ENCODE peak calls at places on chromosomes 3 and 15, in seven cellular contexts. One of them, this sample, is unnamed.

GRCh38 chr3:78642471-78642870 is 1125.3 kb downstream of the ROBO1 start:
- DNase-seq in K562: no peak
- DNase-seq in HepG2: no peak
- DNase-seq in Panc1: no peak
- DNase-seq in GM12878: no peak
- DNase-seq in SK-N-SH: no peak
- DNase-seq in H1: no peak
- DNase-seq in this sample: no peak

GRCh38 chr15:88605507-88606436 is 15.4 kb upstream of the AEN start:
- DNase-seq in K562: peak; percentile 79
- DNase-seq in HepG2: no peak
- DNase-seq in Panc1: no peak
- DNase-seq in GM12878: no peak
- DNase-seq in SK-N-SH: peak; percentile 65
- DNase-seq in H1: peak; percentile 91
- DNase-seq in this sample: no peak

GRCh38 chr3:131658115-131658514 is 155.3 kb upstream of the MRPL3 start:
- DNase-seq in K562: no peak
- DNase-seq in HepG2: peak; percentile 4
- DNase-seq in Panc1: no peak
- DNase-seq in GM12878: no peak
- DNase-seq in SK-N-SH: no peak
- DNase-seq in H1: no peak
- DNase-seq in this sample: no peak

GRCh38 chr3:128491900-128492352 is 1.1 kb downstream of the GATA2 start:
- DNase-seq in K562: no peak
- DNase-seq in HepG2: no peak
- DNase-seq in Panc1: no peak
- DNase-seq in GM12878: no peak
- DNase-seq in SK-N-SH: no peak
- DNase-seq in H1: no peak
- DNase-seq in this sample: no peak

GRCh38 chr3:122700193-122700592 is 19.6 kb downstream of the PARP14 start:
- DNase-seq in K562: no peak
- DNase-seq in HepG2: no peak
- DNase-seq in Panc1: no peak
- DNase-seq in GM12878: no peak
- DNase-seq in SK-N-SH: no peak
- DNase-seq in H1: no peak
- DNase-seq in this sample: no peak

GRCh38 chr3:11737742-11738141 is 94.0 kb upstream of the VGLL4 start:
- DNase-seq in K562: no peak
- DNase-seq in HepG2: no peak
- DNase-seq in Panc1: no peak
- DNase-seq in GM12878: no peak
- DNase-seq in SK-N-SH: no peak
- DNase-seq in H1: no peak
- DNase-seq in this sample: no peak

GRCh38 chr3:9111349-9112265 is 137.8 kb downstream of the SRGAP3 start:
- DNase-seq in K562: peak; percentile 68
- DNase-seq in HepG2: no peak
- DNase-seq in Panc1: no peak
- DNase-seq in GM12878: no peak
- DNase-seq in SK-N-SH: no peak
- DNase-seq in H1: peak; percentile 95
- DNase-seq in this sample: no peak

GRCh38 chr3:53845103-53845880 is 927 bp downstream of the CHDH start:
- DNase-seq in K562: peak; percentile 27
- DNase-seq in HepG2: peak; percentile 47
- DNase-seq in Panc1: no peak
- DNase-seq in GM12878: no peak
- DNase-seq in SK-N-SH: no peak
- DNase-seq in H1: peak; percentile 79
- DNase-seq in this sample: peak; percentile 49

GRCh38 chr3:30623375-30623774 is 17.0 kb downstream of the TGFBR2 start:
- DNase-seq in K562: no peak
- DNase-seq in HepG2: no peak
- DNase-seq in Panc1: no peak
- DNase-seq in GM12878: no peak
- DNase-seq in SK-N-SH: no peak
- DNase-seq in H1: no peak
- DNase-seq in this sample: no peak

GRCh38 chr3:14143826-14144225 is 19.0 kb downstream of the TMEM43 start:
- DNase-seq in K562: no peak
- DNase-seq in HepG2: peak; percentile 70
- DNase-seq in Panc1: no peak
- DNase-seq in GM12878: no peak
- DNase-seq in SK-N-SH: no peak
- DNase-seq in H1: no peak
- DNase-seq in this sample: no peak

GRCh38 chr15:71680079-71680461 is 130.3 kb upstream of the NR2E3 start:
- DNase-seq in K562: no peak
- DNase-seq in HepG2: no peak
- DNase-seq in Panc1: no peak
- DNase-seq in GM12878: no peak
- DNase-seq in SK-N-SH: no peak
- DNase-seq in H1: no peak
- DNase-seq in this sample: no peak

GRCh38 chr3:108629974-108630373 is 40.5 kb downstream of the DZIP3 start:
- DNase-seq in K562: no peak
- DNase-seq in HepG2: no peak
- DNase-seq in Panc1: no peak
- DNase-seq in GM12878: no peak
- DNase-seq in SK-N-SH: no peak
- DNase-seq in H1: no peak
- DNase-seq in this sample: no peak

GRCh38 chr15:100861511-100861991 is 18.1 kb upstream of the ALDH1A3 start:
- DNase-seq in K562: no peak
- DNase-seq in HepG2: no peak
- DNase-seq in Panc1: no peak
- DNase-seq in GM12878: no peak
- DNase-seq in SK-N-SH: no peak
- DNase-seq in H1: no peak
- DNase-seq in this sample: no peak

GRCh38 chr15:50144342-50145120 is 25.5 kb upstream of the ATP8B4 start:
- DNase-seq in K562: no peak
- DNase-seq in HepG2: no peak
- DNase-seq in Panc1: no peak
- DNase-seq in GM12878: no peak
- DNase-seq in SK-N-SH: no peak
- DNase-seq in H1: no peak
- DNase-seq in this sample: no peak

GRCh38 chr15:57184502-57184901 is 191.8 kb upstream of the CGNL1 start:
- DNase-seq in K562: no peak
- DNase-seq in HepG2: no peak
- DNase-seq in Panc1: no peak
- DNase-seq in GM12878: no peak
- DNase-seq in SK-N-SH: peak; percentile 12
- DNase-seq in H1: no peak
- DNase-seq in this sample: no peak

GRCh38 chr15:80588801-80589200 is 106.3 kb upstream of the ABHD17C start:
- DNase-seq in K562: no peak
- DNase-seq in HepG2: peak; percentile 51
- DNase-seq in Panc1: peak; percentile 38
- DNase-seq in GM12878: no peak
- DNase-seq in SK-N-SH: no peak
- DNase-seq in H1: no peak
- DNase-seq in this sample: no peak

GRCh38 chr3:136882575-136882974 is 20.6 kb downstream of the NCK1 start:
- DNase-seq in K562: peak; percentile 57
- DNase-seq in HepG2: no peak
- DNase-seq in Panc1: no peak
- DNase-seq in GM12878: no peak
- DNase-seq in SK-N-SH: no peak
- DNase-seq in H1: no peak
- DNase-seq in this sample: no peak

GRCh38 chr3:13301295-13301987 is 118.7 kb downstream of the NUP210 start:
- DNase-seq in K562: peak; percentile 51
- DNase-seq in HepG2: peak; percentile 65
- DNase-seq in Panc1: no peak
- DNase-seq in GM12878: peak; percentile 28
- DNase-seq in SK-N-SH: no peak
- DNase-seq in H1: peak; percentile 74
- DNase-seq in this sample: peak; percentile 12

DNA sequence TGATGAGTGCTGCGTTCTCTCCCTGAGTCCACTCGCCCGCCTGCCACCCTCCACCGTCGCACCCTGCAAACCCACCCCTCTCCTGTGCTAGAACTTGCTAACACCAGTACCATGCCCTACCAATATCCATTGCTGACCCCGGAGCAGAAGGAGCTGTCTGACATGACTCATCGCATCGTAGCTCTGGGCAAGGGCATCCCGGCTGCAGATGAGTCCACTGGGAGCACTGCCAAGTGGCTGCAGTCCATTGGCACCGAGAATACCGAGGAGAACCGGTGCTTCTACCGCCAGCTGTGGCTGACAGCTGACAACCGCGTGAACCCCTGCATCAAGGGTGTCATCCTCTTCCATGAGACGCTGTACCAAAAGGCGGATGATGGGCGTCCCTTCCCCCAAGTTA is 4.9 kb upstream of the ALAS1 start:
- DNase-seq in K562: no peak
- DNase-seq in HepG2: no peak
- DNase-seq in Panc1: no peak
- DNase-seq in GM12878: no peak
- DNase-seq in SK-N-SH: no peak
- DNase-seq in H1: no peak
- DNase-seq in this sample: no peak
- TF ChIP-seq SIN3A in K562: no peak
- TF ChIP-seq SIN3A in HepG2: no peak
- TF ChIP-seq SIN3A in Panc1: no peak
- TF ChIP-seq SIN3A in GM12878: no peak
- TF ChIP-seq SIN3A in SK-N-SH: no peak
- TF ChIP-seq SIN3A in H1: no peak
- TF ChIP-seq SIN3A in this sample: no peak

GRCh38 chr3:31840252-31840651 is 140.8 kb downstream of the OSBPL10 start:
- DNase-seq in K562: no peak
- DNase-seq in HepG2: no peak
- DNase-seq in Panc1: no peak
- DNase-seq in GM12878: no peak
- DNase-seq in SK-N-SH: no peak
- DNase-seq in H1: no peak
- DNase-seq in this sample: no peak

GRCh38 chr3:31841515-31841914 is 139.5 kb downstream of the OSBPL10 start:
- DNase-seq in K562: no peak
- DNase-seq in HepG2: no peak
- DNase-seq in Panc1: no peak
- DNase-seq in GM12878: no peak
- DNase-seq in SK-N-SH: no peak
- DNase-seq in H1: no peak
- DNase-seq in this sample: no peak

GRCh38 chr3:31833391-31834165 is 147.5 kb downstream of the OSBPL10 start:
- DNase-seq in K562: no peak
- DNase-seq in HepG2: no peak
- DNase-seq in Panc1: no peak
- DNase-seq in GM12878: no peak
- DNase-seq in SK-N-SH: no peak
- DNase-seq in H1: no peak
- DNase-seq in this sample: no peak

GRCh38 chr3:31836397-31837075 is 144.5 kb downstream of the OSBPL10 start:
- DNase-seq in K562: no peak
- DNase-seq in HepG2: no peak
- DNase-seq in Panc1: no peak
- DNase-seq in GM12878: no peak
- DNase-seq in SK-N-SH: no peak
- DNase-seq in H1: no peak
- DNase-seq in this sample: no peak

GRCh38 chr3:31839144-31839917 is 141.7 kb downstream of the OSBPL10 start:
- DNase-seq in K562: no peak
- DNase-seq in HepG2: peak; percentile 49
- DNase-seq in Panc1: no peak
- DNase-seq in GM12878: no peak
- DNase-seq in SK-N-SH: no peak
- DNase-seq in H1: no peak
- DNase-seq in this sample: no peak
- TF ChIP-seq SIN3A in K562: no peak
- TF ChIP-seq SIN3A in HepG2: no peak
- TF ChIP-seq SIN3A in Panc1: no peak
- TF ChIP-seq SIN3A in GM12878: no peak
- TF ChIP-seq SIN3A in SK-N-SH: no peak
- TF ChIP-seq SIN3A in H1: no peak
- TF ChIP-seq SIN3A in this sample: no peak

DNA sequence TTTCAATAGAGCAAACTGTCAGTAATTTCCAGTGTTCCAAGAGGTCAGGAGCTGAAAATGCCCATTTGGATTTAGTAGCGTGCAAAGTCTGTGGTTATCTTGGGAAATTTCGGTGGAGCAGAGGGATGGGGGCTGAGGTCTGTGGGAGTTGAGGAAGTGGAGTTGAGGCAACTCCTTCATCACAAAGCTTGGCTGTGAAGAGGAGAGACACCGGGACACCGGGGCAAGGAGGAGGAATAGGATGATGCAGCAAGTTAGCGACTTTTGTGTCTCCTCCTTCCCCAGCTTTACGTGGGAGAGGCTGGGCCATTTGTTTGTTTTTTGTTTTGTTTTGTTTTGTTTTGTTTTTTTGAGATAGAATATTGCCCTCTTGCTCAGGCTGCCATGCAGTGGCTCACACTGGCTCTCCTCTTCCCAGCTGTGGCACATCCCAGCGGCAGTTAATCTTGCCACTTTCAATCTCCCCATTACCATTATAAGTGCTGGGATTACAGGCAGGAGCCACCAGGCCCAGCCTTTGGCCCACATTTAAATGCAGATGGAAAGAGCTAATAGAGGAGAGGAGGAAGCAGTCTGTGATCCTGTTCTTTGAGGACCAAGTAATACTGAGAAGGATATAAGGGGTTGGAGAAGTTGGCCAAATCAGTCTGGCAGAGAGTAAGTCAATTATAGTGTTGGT is 47.1 kb downstream of the CRTC3 start:
- DNase-seq in K562: no peak
- DNase-seq in HepG2: no peak
- DNase-seq in Panc1: no peak
- DNase-seq in GM12878: no peak
- DNase-seq in SK-N-SH: no peak
- DNase-seq in H1: no peak
- DNase-seq in this sample: no peak
- TF ChIP-seq SIN3A in K562: no peak
- TF ChIP-seq SIN3A in HepG2: no peak
- TF ChIP-seq SIN3A in Panc1: no peak
- TF ChIP-seq SIN3A in GM12878: no peak
- TF ChIP-seq SIN3A in SK-N-SH: no peak
- TF ChIP-seq SIN3A in H1: no peak
- TF ChIP-seq SIN3A in this sample: no peak

DNA sequence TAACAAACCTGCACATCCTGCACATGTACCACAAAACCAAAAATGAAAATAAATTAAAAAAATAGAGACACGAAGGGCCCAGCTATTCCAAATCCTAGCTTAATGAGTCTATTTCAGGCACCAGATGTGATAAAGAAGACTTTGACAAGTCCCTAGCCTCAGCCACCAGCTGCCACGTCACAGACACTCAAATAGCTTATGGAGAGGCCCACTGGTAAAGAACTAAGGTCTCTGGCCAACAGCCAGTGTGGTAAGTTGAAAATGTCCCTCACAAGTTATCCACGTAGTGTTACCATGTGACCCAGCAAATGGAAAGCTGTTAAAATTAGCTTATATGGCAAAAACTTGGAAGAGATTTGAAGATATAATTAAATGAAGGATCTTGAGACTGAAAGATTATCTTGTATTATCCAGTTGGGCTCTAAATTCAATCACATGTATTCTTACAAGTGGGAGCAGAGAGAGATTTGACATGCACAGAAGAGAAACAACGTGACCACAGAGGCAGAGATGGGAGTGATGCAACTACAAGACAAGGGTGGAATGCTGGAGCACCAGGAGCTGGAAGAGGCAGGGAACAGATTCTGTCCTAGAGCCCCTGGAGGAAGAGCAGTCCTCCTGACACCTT is 10.9 kb downstream of the ACSBG1 start:
- DNase-seq in K562: no peak
- DNase-seq in HepG2: no peak
- DNase-seq in Panc1: no peak
- DNase-seq in GM12878: no peak
- DNase-seq in SK-N-SH: no peak
- DNase-seq in H1: no peak
- DNase-seq in this sample: no peak
- TF ChIP-seq SIN3A in K562: no peak
- TF ChIP-seq SIN3A in HepG2: no peak
- TF ChIP-seq SIN3A in Panc1: no peak
- TF ChIP-seq SIN3A in GM12878: no peak
- TF ChIP-seq SIN3A in SK-N-SH: no peak
- TF ChIP-seq SIN3A in H1: no peak
- TF ChIP-seq SIN3A in this sample: no peak

This sample was measured in HCT116.